ENCODE peak calls at places on chromosome 12, in four cellular contexts. S is endodermal cell; Y is heart left ventricle; U is CD4-positive, alpha-beta memory T cell. F is an unnamed sample.

GRCh38 chr12:3225154-3225795 is 148.1 kb downstream of the TSPAN9 start:
- DNase-seq in S (no peak), Y (no peak), U (no peak), F (no peak)

GRCh38 chr12:92623386-92623785 is 79.4 kb upstream of the PLEKHG7 start:
- DNase-seq in S (no peak), Y (no peak), U (no peak), F (no peak)

GRCh38 chr12:58177366-58177765 is 236.0 kb downstream of the ATP23 start:
- DNase-seq in S (no peak), Y (no peak), U (no peak), F (no peak)

GRCh38 chr12:106580671-106581508 is 1.9 kb upstream of the RFX4 start:
- DNase-seq in S (peak), Y (no peak), U (no peak), F (no peak)

GRCh38 chr12:68617160-68617926 is 6.6 kb downstream of the RAP1B start:
- DNase-seq in S (no peak), Y (no peak), U (no peak), F (no peak)

GRCh38 chr12:46771268-46771837 is 54.4 kb downstream of the SLC38A4 start:
- DNase-seq in S (peak), Y (no peak), U (no peak), F (no peak)

GRCh38 chr12:122888232-122888752 is 7.6 kb downstream of the VPS37B start:
- DNase-seq in S (peak), Y (peak), U (peak), F (peak)

GRCh38 chr12:51888316-51889215 is 663 bp downstream of the ANKRD33 start:
- DNase-seq in S (no peak), Y (no peak), U (no peak), F (no peak)

GRCh38 chr12:127306604-127307215 is 960.3 kb upstream of the TMEM132C start:
- DNase-seq in S (no peak), Y (no peak), U (no peak), F (no peak)

GRCh38 chr12:43147893-43148292 is 404.1 kb downstream of the ADAMTS20 start:
- DNase-seq in S (no peak), Y (no peak), U (no peak), F (no peak)

GRCh38 chr12:122870867-122871664 is 24.9 kb downstream of the VPS37B start:
- DNase-seq in S (peak), Y (no peak), U (no peak), F (no peak)

GRCh38 chr12:77013091-77013490 is 52.3 kb downstream of the E2F7 start:
- DNase-seq in S (no peak), Y (no peak), U (no peak), F (no peak)

GRCh38 chr12:73514672-73515071 is 1023.0 kb upstream of the ATXN7L3B start:
- DNase-seq in S (peak), Y (no peak), U (no peak), F (no peak)

GRCh38 chr12:2035421-2036080 is 17.2 kb upstream of the CACNA1C start:
- DNase-seq in S (no peak), Y (no peak), U (no peak), F (peak)

GRCh38 chr12:125216720-125217119 is 151.5 kb downstream of the AACS start:
- DNase-seq in S (no peak), Y (no peak), U (no peak), F (no peak)

GRCh38 chr12:125218952-125219351 is 153.7 kb downstream of the AACS start:
- DNase-seq in S (no peak), Y (no peak), U (no peak), F (peak)

GRCh38 chr12:125214289-125214688 is 149.1 kb downstream of the AACS start:
- DNase-seq in S (no peak), Y (no peak), U (no peak), F (no peak)

GRCh38 chr12:125220404-125221273 is 155.4 kb downstream of the AACS start:
- DNase-seq in S (peak), Y (no peak), U (no peak), F (no peak)

GRCh38 chr12:125217308-125217707 is 152.1 kb downstream of the AACS start:
- DNase-seq in S (no peak), Y (no peak), U (no peak), F (no peak)
- H3K27ac ChIP-seq in S (no peak), Y (no peak), U (no peak), F (no peak)

GRCh38 chr12:70290126-70290525 is 46.9 kb downstream of the CNOT2 start:
- DNase-seq in S (no peak), Y (no peak), U (no peak), F (no peak)
- H3K27ac ChIP-seq in S (no peak), Y (no peak), U (no peak), F (no peak)

GRCh38 chr12:7035464-7035863 is 17.2 kb upstream of the LPCAT3 start:
- DNase-seq in S (no peak), Y (no peak), U (no peak), F (no peak)
- H3K27ac ChIP-seq in S (no peak), Y (no peak), U (no peak), F (no peak)

GRCh38 chr12:32497864-32498263 is 98.5 kb downstream of the FGD4 start:
- DNase-seq in S (no peak), Y (no peak), U (no peak), F (no peak)

GRCh38 chr12:32490801-32491200 is 91.4 kb downstream of the FGD4 start:
- DNase-seq in S (no peak), Y (no peak), U (no peak), F (no peak)

GRCh38 chr12:32496946-32497345 is 97.6 kb downstream of the FGD4 start:
- DNase-seq in S (no peak), Y (no peak), U (no peak), F (no peak)

GRCh38 chr12:32493282-32493681 is 93.9 kb downstream of the FGD4 start:
- DNase-seq in S (no peak), Y (no peak), U (no peak), F (no peak)

GRCh38 chr12:32494676-32495075 is 95.3 kb downstream of the FGD4 start:
- DNase-seq in S (no peak), Y (no peak), U (no peak), F (no peak)
- H3K27ac ChIP-seq in S (no peak), Y (no peak), U (no peak), F (no peak)

DNA sequence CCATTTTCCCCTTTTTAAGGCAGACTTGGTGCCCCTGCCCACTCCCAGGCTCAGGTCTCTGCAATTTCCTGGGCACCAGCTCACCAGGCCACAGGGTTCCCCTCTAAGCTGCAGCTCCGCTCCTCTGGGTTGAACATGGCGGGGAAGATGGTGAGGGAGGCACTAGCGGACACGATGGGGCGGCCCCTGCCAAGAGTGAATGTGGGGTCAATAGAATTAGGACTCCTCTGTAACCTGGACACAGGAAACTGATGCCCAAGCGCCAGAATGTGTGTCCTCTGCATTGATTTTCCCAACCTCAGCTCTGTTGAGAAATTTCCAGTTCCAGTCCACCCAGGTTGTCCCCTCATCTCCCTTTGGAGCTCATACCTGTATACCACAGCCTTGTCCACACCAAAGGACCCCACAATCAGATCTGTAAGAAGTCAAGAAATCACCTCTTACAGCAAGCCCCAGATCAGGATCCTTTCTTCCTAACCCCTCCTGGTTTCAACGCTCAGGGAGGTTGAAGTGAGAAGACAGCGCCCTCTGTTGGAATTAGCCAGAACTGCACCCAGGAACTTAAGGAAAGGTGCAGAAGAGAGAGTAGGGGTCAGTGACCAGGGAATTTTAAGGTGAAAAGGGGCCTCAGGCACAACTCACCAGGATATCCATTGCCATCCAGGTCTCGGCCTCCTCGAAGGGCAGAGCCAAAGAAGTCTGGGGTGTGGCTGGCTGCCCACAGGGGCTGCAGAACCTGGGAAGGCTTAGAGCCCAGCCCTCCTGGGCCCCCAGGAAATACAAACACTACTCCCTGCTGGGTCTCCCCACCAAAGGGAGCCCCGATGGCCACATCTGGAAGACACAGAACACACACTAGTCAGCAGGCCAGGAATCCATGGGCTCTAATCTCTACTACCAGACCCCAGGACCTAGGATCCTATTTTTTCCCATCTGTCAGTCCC is 14.7 kb downstream of the ITGA5 start:
- DNase-seq in S (peak), Y (peak), U (peak), F (peak)
- H3K27ac ChIP-seq in S (no peak), Y (peak), U (peak), F (no peak)

DNA sequence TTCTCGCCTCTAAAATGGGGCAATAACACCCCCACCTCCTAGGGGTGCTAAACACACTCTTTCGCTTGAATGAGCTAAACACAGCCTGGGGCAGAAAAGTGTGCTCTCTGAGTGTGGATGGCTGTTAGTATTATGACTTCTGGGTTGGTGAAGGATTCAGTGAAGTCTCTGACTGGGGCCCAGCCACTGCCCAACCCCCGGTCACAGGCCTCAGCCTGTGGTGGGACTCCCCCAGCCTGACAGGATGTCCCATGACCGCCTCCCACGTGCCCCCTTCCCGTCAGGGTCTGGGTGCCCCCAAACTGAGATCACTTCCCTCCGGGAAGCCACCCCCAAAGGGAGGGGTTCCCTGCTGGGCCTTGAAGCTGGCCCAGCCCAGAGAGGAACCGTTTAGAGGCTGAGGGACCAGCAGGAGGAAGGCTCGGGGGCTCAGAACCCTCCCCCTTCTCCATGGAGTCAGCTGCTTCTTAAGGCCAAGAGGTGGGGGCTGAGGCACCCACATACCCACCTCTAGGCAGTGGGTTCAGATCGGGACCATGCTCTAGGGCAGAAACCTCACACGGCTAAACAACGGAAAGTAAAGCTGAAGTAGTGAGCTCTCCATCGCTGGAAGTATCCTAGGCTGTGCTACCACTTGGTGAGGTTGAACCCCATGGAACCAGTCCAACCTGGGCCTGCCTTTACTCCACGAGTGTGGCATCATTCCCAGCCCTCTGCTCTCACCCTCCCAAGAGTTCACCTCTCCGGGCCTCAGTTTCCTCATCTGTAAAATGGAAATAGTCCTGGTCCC is 13.8 kb downstream of the DTX1 start:
- DNase-seq in S (no peak), Y (peak), U (no peak), F (no peak)
- H3K27ac ChIP-seq in S (no peak), Y (no peak), U (no peak), F (no peak)

GRCh38 chr12:108694812-108695278 is 36.5 kb downstream of the CORO1C start:
- DNase-seq in S (no peak), Y (no peak), U (no peak), F (no peak)

GRCh38 chr12:108699955-108700563 is 31.3 kb downstream of the CORO1C start:
- DNase-seq in S (no peak), Y (no peak), U (no peak), F (no peak)

GRCh38 chr12:108697905-108698304 is 33.4 kb downstream of the CORO1C start:
- DNase-seq in S (peak), Y (no peak), U (no peak), F (no peak)

GRCh38 chr12:108696111-108696995 is 35.0 kb downstream of the CORO1C start:
- DNase-seq in S (no peak), Y (no peak), U (no peak), F (no peak)

GRCh38 chr12:108696996-108697290 is 34.4 kb downstream of the CORO1C start:
- DNase-seq in S (no peak), Y (no peak), U (no peak), F (no peak)
- H3K27ac ChIP-seq in S (no peak), Y (peak), U (no peak), F (no peak)

DNA sequence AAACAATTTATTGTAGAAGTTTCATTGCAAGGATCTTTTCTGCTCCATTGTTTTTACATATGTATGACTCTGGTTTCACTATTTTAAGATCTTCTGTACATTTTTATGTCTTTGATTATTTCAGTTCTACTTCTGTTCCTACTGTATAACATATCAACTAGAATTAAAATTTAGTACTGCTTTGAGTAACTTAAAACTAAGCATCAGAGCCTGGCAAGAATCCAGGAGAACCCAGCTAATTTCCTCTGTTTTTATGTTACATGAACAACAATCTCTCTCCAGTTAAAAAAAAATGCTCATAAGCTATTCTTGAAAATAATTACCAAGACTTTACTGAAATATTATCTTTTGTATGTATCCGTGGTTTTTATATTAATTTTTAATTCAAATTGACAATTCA is 370.7 kb downstream of the TMTC2 start:
- DNase-seq in S (no peak), Y (no peak), U (no peak), F (no peak)
- H3K27ac ChIP-seq in S (no peak), Y (no peak), U (no peak), F (no peak)

GRCh38 chr12:94092516-94093241 is 55.7 kb upstream of the PLXNC1 start:
- DNase-seq in S (no peak), Y (no peak), U (no peak), F (no peak)
- H3K27ac ChIP-seq in S (no peak), Y (no peak), U (no peak), F (no peak)